ENCODE peak calls at places on chromosomes 7 and 10, in nine cellular contexts. F is mucosa of descending colon, W is kidney, I is left ventricle myocardium inferior, J is cardiac muscle cell, B is GM23248, U is ovary, L is psoas muscle, A is IMR-90. X is an unnamed sample.

GRCh38 chr7:139108256-139109187 is 998 bp downstream of the ZC3HAV1 start:
- DNase-seq in F (peak; percentile 42), W (peak; percentile 78), I (peak; percentile 27), J (peak; percentile 21), B (peak; percentile 55), U (peak; percentile 44), L (peak; percentile 26), A (peak; percentile 4), X (peak; percentile 80)

GRCh38 chr7:76065016-76065612 is 17.2 kb downstream of the MDH2 start:
- DNase-seq in F (no peak), W (no peak), I (no peak), J (no peak), B (no peak), U (no peak), L (no peak), A (no peak), X (peak; percentile 16)

GRCh38 chr7:154886591-154886990 is 116.3 kb downstream of the PAXIP1 start:
- DNase-seq in F (no peak), W (no peak), I (no peak), J (no peak), B (no peak), U (no peak), L (no peak), A (no peak), X (no peak)

GRCh38 chr7:25619963-25620799 is 391.9 kb upstream of the NPVF start:
- DNase-seq in F (no peak), W (peak; percentile 77), I (peak; percentile 34), J (peak; percentile 79), B (no peak), U (no peak), L (peak; percentile 18), A (no peak), X (no peak)

GRCh38 chr10:112304460-112304859 is 21.3 kb downstream of the TECTB start:
- DNase-seq in F (no peak), W (no peak), I (no peak), J (no peak), B (peak; percentile 87), U (no peak), L (no peak), A (peak; percentile 47), X (no peak)

GRCh38 chr7:30308392-30308791 is 24.0 kb downstream of the ZNRF2 start:
- DNase-seq in F (no peak), W (no peak), I (no peak), J (no peak), B (peak; percentile 10), U (no peak), L (no peak), A (peak; percentile 12), X (no peak)

GRCh38 chr10:47181057-47181849 is 118.7 kb upstream of the GDF10 start:
- DNase-seq in F (no peak), W (no peak), I (no peak), J (no peak), B (no peak), U (no peak), L (no peak), A (no peak), X (peak; percentile 44)

GRCh38 chr10:100019824-100020160 is 10.0 kb upstream of the DNMBP start:
- DNase-seq in F (no peak), W (no peak), I (no peak), J (no peak), B (peak; percentile 18), U (no peak), L (no peak), A (no peak), X (peak; percentile 76)

GRCh38 chr7:114864278-114864677 is 57.6 kb upstream of the MDFIC start:
- DNase-seq in F (no peak), W (no peak), I (no peak), J (no peak), B (peak; percentile 50), U (no peak), L (no peak), A (peak; percentile 12), X (no peak)

GRCh38 chr10:125105155-125105554 is 55.2 kb downstream of the CTBP2 start:
- DNase-seq in F (no peak), W (no peak), I (no peak), J (no peak), B (no peak), U (peak; percentile 18), L (no peak), A (no peak), X (no peak)
- H3K36me3 ChIP-seq in F (no peaks in the 10 kb centered on the region), W (peaks cover 12% of the 10 kb centered on the region), I (peaks cover 40% of the 10 kb centered on the region), J (peaks cover 11% of the 10 kb centered on the region), B (peaks cover 9% of the 10 kb centered on the region), U (no peaks in the 10 kb centered on the region), L (peaks cover 22% of the 10 kb centered on the region), A (peaks cover 35% of the 10 kb centered on the region), X (peaks cover 32% of the 10 kb centered on the region)

GRCh38 chr10:17438583-17438982 is 15.8 kb downstream of the ST8SIA6 start:
- DNase-seq in F (no peak), W (no peak), I (no peak), J (no peak), B (no peak), U (no peak), L (no peak), A (no peak), X (no peak)
- H3K4me3 ChIP-seq in F (no peak overlapping the region), W (no peak overlapping the region), I (no peak overlapping the region), J (no peak overlapping the region), B (no peak overlapping the region), U (no peak overlapping the region), L (no peak overlapping the region), A (no peak overlapping the region), X (no peak overlapping the region)

GRCh38 chr10:44763331-44763730 is 147.8 kb upstream of the TMEM72 start:
- DNase-seq in F (no peak), W (no peak), I (no peak), J (no peak), B (no peak), U (no peak), L (no peak), A (no peak), X (no peak)
- H3K36me3 ChIP-seq in F (no peaks in the 10 kb centered on the region), W (no peaks in the 10 kb centered on the region), I (no peaks in the 10 kb centered on the region), J (no peaks in the 10 kb centered on the region), B (no peaks in the 10 kb centered on the region), U (no peaks in the 10 kb centered on the region), L (no peaks in the 10 kb centered on the region), A (no peaks in the 10 kb centered on the region), X (no peaks in the 10 kb centered on the region)

DNA sequence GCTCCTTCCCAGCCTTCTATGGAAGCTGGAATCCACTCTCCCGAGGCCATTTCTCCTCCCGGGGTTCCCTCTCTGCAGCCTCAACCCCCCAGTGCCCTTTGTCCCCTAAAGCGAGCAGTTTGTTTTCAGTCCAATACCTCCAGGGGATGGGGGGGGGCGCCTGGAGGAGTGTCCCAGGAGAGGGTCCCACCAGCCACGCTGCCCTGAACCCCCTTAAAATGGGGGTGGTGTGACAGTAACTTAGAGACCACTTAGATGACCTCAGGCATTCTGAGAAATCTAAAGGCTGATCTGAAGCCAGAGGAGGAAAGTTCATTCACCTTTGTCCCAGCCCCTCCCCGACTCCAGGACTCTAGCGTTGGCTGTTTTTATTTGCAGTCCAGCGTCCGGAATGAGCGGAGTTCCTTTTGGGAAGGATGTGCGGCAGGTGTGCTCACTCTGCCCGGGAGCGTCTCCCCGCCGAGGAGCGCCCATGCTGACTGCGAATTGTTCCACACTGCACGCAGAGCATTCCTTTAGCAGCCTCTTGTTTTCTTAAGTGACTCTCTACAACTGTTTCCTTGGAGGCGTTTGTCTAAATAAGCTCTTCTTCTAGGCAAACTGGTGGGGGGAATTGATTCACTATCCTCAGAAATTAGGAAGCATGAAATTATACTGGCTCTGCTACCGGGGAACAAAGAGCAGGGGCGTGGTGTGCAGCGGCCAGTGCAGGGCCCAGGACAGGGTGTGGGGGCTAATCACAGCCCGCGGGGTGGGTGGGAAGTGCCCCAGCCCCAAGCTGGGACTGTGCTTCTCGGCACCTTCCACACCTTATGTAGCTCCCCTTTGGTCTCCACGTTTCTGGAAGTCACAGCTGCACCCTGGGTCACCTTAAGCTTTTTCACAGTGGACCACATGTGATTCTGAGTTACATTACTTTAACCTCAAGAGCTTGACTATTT is 46.3 kb downstream of the SYPL1 start:
- DNase-seq in F (peak; percentile 66), W (no peak), I (no peak), J (no peak), B (peak; percentile 72), U (no peak), L (no peak), A (no peak), X (peak; percentile 67)
- H3K4me3 ChIP-seq in F (no peak overlapping the region), W (peak overlapping the region; percentile 5), I (peak overlapping the region; percentile 56), J (no peak overlapping the region), B (peak overlapping the region; percentile 71), U (peak overlapping the region; percentile 7), L (peak overlapping the region; percentile 57), A (no peak overlapping the region), X (no peak overlapping the region)

DNA sequence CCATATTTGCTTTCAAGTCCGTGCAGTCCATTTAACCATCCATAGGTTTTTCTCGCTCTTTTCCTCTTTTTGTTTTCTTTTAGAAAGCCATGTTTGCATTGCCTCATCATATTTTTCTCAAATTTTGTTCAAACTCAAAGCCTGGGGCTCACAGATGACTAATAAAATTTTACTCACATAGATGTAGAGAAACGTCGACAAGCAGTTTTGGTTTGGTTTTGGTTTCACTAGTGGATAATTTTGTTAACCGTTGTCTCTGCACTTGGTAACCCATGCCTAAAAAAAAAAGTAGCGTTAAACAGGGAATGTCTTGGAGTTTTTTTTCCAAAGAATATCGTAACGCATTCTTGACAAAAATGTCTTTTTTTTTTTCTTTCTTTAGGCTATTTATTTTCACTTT is 344.2 kb upstream of the GALNT17 start:
- DNase-seq in F (no peak), W (no peak), I (no peak), J (no peak), B (no peak), U (no peak), L (no peak), A (no peak), X (no peak)
- H3K36me3 ChIP-seq in F (peaks cover 18% of the 10 kb centered on the region), W (peaks cover 62% of the 10 kb centered on the region), I (peaks cover 81% of the 10 kb centered on the region), J (peaks cover 74% of the 10 kb centered on the region), B (peaks cover 11% of the 10 kb centered on the region), U (no peaks in the 10 kb centered on the region), L (peaks cover 99% of the 10 kb centered on the region), A (peaks cover 22% of the 10 kb centered on the region), X (peaks cover 46% of the 10 kb centered on the region)

GRCh38 chr10:13705526-13706169 is 118.9 kb downstream of the PRPF18 start:
- DNase-seq in F (no peak), W (no peak), I (peak; percentile 37), J (peak; percentile 51), B (no peak), U (no peak), L (no peak), A (no peak), X (no peak)
- H3K4me3 ChIP-seq in F (no peak overlapping the region), W (peak overlapping the region; percentile 75), I (peak overlapping the region; percentile 74), J (no peak overlapping the region), B (peak overlapping the region; percentile 83), U (no peak overlapping the region), L (no peak overlapping the region), A (peak overlapping the region; percentile 57), X (no peak overlapping the region)

GRCh38 chr7:36253699-36254098 is 100.6 kb downstream of the EEPD1 start:
- DNase-seq in F (no peak), W (no peak), I (no peak), J (no peak), B (no peak), U (no peak), L (no peak), A (no peak), X (no peak)

GRCh38 chr7:36245900-36246299 is 92.8 kb downstream of the EEPD1 start:
- DNase-seq in F (no peak), W (no peak), I (no peak), J (no peak), B (no peak), U (no peak), L (no peak), A (no peak), X (no peak)

GRCh38 chr7:36244429-36244828 is 91.4 kb downstream of the EEPD1 start:
- DNase-seq in F (no peak), W (no peak), I (no peak), J (no peak), B (no peak), U (no peak), L (no peak), A (no peak), X (no peak)

GRCh38 chr7:36249091-36249490 is 96.0 kb downstream of the EEPD1 start:
- DNase-seq in F (no peak), W (no peak), I (no peak), J (no peak), B (no peak), U (no peak), L (no peak), A (no peak), X (no peak)
- H3K36me3 ChIP-seq in F (no peaks in the 10 kb centered on the region), W (no peaks in the 10 kb centered on the region), I (peaks cover 2% of the 10 kb centered on the region), J (no peaks in the 10 kb centered on the region), B (no peaks in the 10 kb centered on the region), U (no peaks in the 10 kb centered on the region), L (peaks cover 4% of the 10 kb centered on the region), A (no peaks in the 10 kb centered on the region), X (no peaks in the 10 kb centered on the region)

X was measured in H7.